ENCODE peak calls at places on chromosomes 2 and 18, in four cellular contexts. A is PC-3, X is HCT116, B is colonic mucosa. E is an unnamed sample. For H3K27me3, the result is how much of the 10 kb centered on the place peaks cover.

GRCh38 chr2:233463586-233463985 is 103.0 kb downstream of the USP40 start:
- DNase-seq in A (no peak), X (no peak), B (no peak), E (no peak)

GRCh38 chr2:238853724-238854123 is 5.8 kb downstream of the TWIST2 start:
- DNase-seq in X (no peak), A (no peak), B (no peak), E (no peak)

GRCh38 chr2:5121106-5121505 is 571.1 kb upstream of the SOX11 start:
- DNase-seq in B (no peak), X (no peak), A (no peak), E (no peak)

GRCh38 chr2:240624950-240625621 is at the start of gene GPR35:
- DNase-seq in A (no peak), X (no peak), B (peak), E (peak)

GRCh38 chr2:67290451-67290991 is 106.6 kb upstream of the ETAA1 start:
- DNase-seq in B (no peak), X (peak), A (peak), E (no peak)

GRCh38 chr2:69149631-69150215 is 136.7 kb downstream of the ANTXR1 start:
- DNase-seq in A (no peak), B (no peak), X (no peak), E (no peak)

GRCh38 chr2:157830696-157831570 is 45.2 kb downstream of the ACVR1 start:
- DNase-seq in X (peak), A (peak), B (no peak), E (no peak)

GRCh38 chr2:224412064-224412921 is 10.4 kb upstream of the FAM124B start:
- DNase-seq in X (no peak), A (no peak), B (no peak), E (no peak)

GRCh38 chr2:212520340-212520739 is 18.3 kb downstream of the ERBB4 start:
- DNase-seq in X (peak), B (no peak), A (peak), E (no peak)

GRCh38 chr2:174856447-174856846 is 92.2 kb upstream of the CHRNA1 start:
- DNase-seq in A (no peak), B (no peak), X (no peak), E (no peak)

GRCh38 chr2:236859896-236860295 is 225.8 kb upstream of the COPS8 start:
- DNase-seq in A (no peak), B (no peak), X (no peak), E (no peak)

GRCh38 chr2:109212836-109213563 is 84.0 kb downstream of the SH3RF3 start:
- DNase-seq in X (no peak), A (no peak), B (no peak), E (no peak)

GRCh38 chr2:191486584-191487320 is 191.2 kb upstream of the NABP1 start:
- DNase-seq in B (peak), A (peak), X (peak), E (no peak)

GRCh38 chr18:28175930-28176673 is 828 bp downstream of the CDH2 start:
- DNase-seq in A (peak), X (no peak), B (no peak), E (peak)

GRCh38 chr2:46158661-46159060 is 138.5 kb upstream of the EPAS1 start:
- DNase-seq in A (peak), B (no peak), X (no peak), E (no peak)

GRCh38 chr2:134189009-134189717 is 64.7 kb upstream of the MGAT5 start:
- DNase-seq in X (peak), B (peak), A (peak), E (no peak)

DNA sequence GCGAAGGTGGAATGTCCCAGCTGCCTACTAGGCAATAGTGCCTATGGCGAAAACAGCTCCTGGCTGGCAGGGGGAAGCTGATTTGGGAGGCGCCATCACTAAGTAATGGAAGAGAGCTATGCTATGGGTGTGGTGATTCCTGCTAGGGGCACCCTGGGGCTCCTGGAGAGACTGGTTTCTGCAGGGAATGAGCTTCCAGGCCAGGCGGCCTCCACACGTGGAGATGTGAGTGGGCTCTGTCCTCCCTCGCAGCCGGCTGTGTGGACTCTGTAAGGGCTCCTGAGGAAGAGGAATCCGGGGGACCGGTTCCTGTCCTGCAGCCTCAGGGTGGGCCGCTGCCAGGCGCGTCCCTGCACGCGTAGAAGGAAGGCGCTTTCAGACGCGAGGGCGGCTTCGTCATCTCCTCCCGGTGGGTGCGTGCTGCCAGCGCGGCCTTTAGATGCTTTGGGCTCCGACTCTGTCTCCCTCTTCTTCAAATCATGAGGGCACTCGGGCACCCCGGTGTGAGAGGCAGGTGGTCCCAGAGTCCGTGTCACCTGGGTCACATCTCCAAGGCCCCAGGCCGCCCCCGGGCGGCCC is 55.5 kb upstream of the ANKRD62 start:
- DNase-seq in A (no peak), X (no peak), B (peak), E (no peak)
- H3K4me3 ChIP-seq in A (peak), X (no peak), B (peak), E (peak)

GRCh38 chr2:235262750-235263149 is 231.1 kb upstream of the AGAP1 start:
- DNase-seq in B (no peak), X (no peak), A (no peak), E (no peak)

GRCh38 chr2:235263205-235264120 is 230.4 kb upstream of the AGAP1 start:
- DNase-seq in B (peak), A (peak), X (peak), E (peak)

GRCh38 chr2:235264512-235264911 is 229.3 kb upstream of the AGAP1 start:
- DNase-seq in A (no peak), X (no peak), B (no peak), E (no peak)

GRCh38 chr2:235265348-235265965 is 228.4 kb upstream of the AGAP1 start:
- DNase-seq in B (no peak), A (no peak), X (no peak), E (no peak)

DNA sequence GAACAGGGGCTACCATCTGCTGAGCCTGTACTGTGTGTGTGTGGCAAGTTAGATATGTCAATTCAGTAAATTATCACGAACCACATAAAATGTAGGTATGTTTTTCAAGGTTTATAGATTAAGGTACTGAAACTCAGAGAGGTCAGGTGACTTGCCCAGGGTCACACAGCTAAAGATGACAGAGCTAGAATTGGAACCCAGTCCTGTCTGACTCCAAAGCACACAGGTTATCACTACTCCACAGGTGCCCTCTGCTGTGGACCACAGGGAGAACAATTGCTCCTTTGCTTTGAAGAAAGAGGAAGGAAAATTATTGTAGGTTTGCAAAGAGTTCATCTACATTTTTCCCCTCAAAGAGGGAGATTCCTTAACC is 229.7 kb upstream of the AGAP1 start:
- DNase-seq in X (peak), A (peak), B (no peak), E (no peak)
- H3K27me3 ChIP-seq in X (under half), A (under half), B (under half), E (under half)

GRCh38 chr18:159933-160332 is 1.6 kb downstream of the USP14 start:
- DNase-seq in A (no peak), X (no peak), B (no peak), E (no peak)
- H3K4me3 ChIP-seq in A (peak), X (peak), B (no peak), E (no peak)

GRCh38 chr18:48136544-48137353 is 206.3 kb upstream of the SMAD2 start:
- DNase-seq in X (no peak), A (no peak), B (peak), E (no peak)
- H3K27me3 ChIP-seq in X (under half), A (under half), B (under half), E (under half)

DNA sequence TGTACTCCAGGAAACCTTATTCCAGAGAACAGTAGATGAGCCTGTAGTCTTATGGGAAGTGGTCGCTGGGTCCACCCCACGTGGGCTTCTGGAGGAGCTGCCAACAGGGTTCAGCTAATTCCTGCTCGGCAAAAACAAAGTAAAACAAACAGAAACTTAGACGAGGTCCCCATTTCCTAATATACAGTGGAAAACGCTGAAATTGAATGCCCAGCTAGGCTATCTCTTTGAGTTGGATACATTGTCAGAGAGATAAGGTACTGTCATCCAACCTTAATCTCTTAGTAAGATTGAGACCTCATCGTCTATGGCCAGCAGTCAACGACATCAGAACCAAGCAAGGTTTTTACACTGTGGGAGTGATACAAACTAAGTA is 2.1 kb downstream of the EMILIN2 start:
- DNase-seq in A (no peak), B (no peak), X (no peak), E (no peak)
- H3K4me3 ChIP-seq in A (no peak), B (no peak), X (no peak), E (no peak)

GRCh38 chr2:26585966-26586365 is 55.2 kb downstream of the CIB4 start:
- DNase-seq in X (no peak), B (no peak), A (no peak), E (no peak)

GRCh38 chr2:26584656-26585055 is 56.5 kb downstream of the CIB4 start:
- DNase-seq in X (no peak), B (no peak), A (no peak), E (no peak)

GRCh38 chr2:26584191-26584590 is 57.0 kb downstream of the CIB4 start:
- DNase-seq in A (no peak), X (no peak), B (no peak), E (no peak)

GRCh38 chr2:26583381-26583911 is 57.7 kb downstream of the CIB4 start:
- DNase-seq in A (no peak), B (no peak), X (no peak), E (no peak)

GRCh38 chr2:26585100-26585499 is 56.1 kb downstream of the CIB4 start:
- DNase-seq in X (no peak), B (no peak), A (no peak), E (peak)
- H3K27me3 ChIP-seq in X (under half), B (under half), A (half or more), E (under half)

DNA sequence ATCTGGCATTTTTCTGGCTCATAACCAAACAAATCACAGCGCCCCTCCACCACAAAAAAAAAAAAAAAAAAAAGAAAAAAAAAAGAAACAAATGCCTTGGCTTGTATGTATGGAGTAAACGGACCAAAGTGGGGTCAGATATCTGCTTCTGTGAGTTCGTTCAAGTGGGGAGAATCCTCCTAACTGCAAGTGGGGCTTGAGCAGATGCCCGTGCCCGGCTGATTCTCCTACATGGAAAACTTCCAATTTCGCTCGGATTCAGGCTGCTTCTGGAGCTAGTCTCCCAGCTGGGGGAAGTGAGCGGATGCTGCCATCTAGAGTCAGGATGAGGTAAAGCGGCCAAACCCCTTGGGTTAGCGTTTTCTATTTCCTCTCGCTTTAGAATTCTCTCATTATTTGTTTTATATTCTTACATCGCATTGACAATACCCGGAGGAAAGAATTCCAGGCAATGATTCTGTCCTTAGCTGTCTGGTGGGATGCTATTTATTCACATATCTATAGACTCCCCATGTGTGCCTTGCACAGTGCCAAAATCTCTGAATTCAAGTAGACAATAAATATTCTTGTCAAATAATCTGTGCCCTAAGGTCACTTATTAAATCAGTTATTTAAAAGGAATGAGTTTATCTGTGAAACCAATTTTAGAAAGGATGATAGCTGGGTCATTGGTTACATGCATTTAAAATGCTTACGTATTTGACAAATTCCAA is 95.4 kb downstream of the CD8B2 start:
- DNase-seq in B (peak), A (peak), X (peak), E (no peak)
- H3K4me3 ChIP-seq in B (peak), A (peak), X (peak), E (no peak)

GRCh38 chr2:74499269-74499939 is at the start of gene LBX2:
- DNase-seq in A (no peak), X (no peak), B (peak), E (no peak)
- H3K27me3 ChIP-seq in A (under half), X (under half), B (under half), E (under half)

GRCh38 chr2:145068509-145068908 is 548.6 kb upstream of the ZEB2 start:
- DNase-seq in B (no peak), A (no peak), X (no peak), E (no peak)

GRCh38 chr2:145066151-145066661 is 546.3 kb upstream of the ZEB2 start:
- DNase-seq in X (no peak), A (no peak), B (no peak), E (no peak)

GRCh38 chr2:145066795-145067194 is 546.9 kb upstream of the ZEB2 start:
- DNase-seq in A (no peak), B (no peak), X (no peak), E (no peak)

GRCh38 chr2:145065278-145065677 is 545.4 kb upstream of the ZEB2 start:
- DNase-seq in B (no peak), A (no peak), X (no peak), E (no peak)

DNA sequence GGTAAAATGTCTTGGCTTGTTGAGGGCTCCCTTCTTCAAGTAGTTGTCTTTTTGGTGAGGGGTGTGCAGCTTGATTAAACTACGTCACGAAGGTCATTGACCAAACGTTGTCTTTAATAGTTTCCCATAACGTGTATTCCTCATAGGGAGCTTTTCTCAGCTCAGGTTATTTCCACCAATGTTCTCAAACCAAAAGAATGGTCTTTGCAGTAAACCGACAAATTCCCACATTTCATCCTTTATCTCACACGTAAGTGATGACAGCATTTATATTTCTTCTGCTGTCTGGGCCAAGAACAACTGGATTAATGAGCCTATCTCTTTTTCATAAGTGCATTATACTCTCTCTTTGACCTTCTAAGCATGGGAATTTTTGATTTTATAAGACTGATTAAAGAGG is 547.7 kb upstream of the ZEB2 start:
- DNase-seq in B (no peak), X (no peak), A (no peak), E (no peak)
- H3K4me3 ChIP-seq in B (no peak), X (no peak), A (no peak), E (no peak)

GRCh38 chr2:113126845-113127645 is at the start of gene IL1RN:
- DNase-seq in X (no peak), B (no peak), A (no peak), E (peak)
- H3K27me3 ChIP-seq in X (under half), B (under half), A (under half), E (under half)